ENCODE peak calls at places on chromosome 13, in five cellular contexts. One of them, this sample, is unnamed.
A peak's percentile ranks its signal among the peaks of the same experiment; 100 is the strongest.

GRCh38 chr13:55244991-55245644 is 1895.6 kb upstream of the PRR20A start:
- DNase-seq in neural progenitor cell: peak; percentile 70
- DNase-seq in brain microvascular endothelial cell: no peak
- DNase-seq in colonic mucosa: no peak
- DNase-seq in body of pancreas: peak; percentile 12
- DNase-seq in this sample: no peak

GRCh38 chr13:47794963-47795362 is 206.1 kb downstream of the SUCLA2 start:
- DNase-seq in body of pancreas: no peak
- DNase-seq in colonic mucosa: no peak
- DNase-seq in brain microvascular endothelial cell: peak; percentile 15
- DNase-seq in neural progenitor cell: no peak
- DNase-seq in this sample: no peak

GRCh38 chr13:75749407-75749806 is 113.3 kb downstream of the LMO7 start:
- DNase-seq in brain microvascular endothelial cell: peak; percentile 29
- DNase-seq in body of pancreas: no peak
- DNase-seq in neural progenitor cell: peak; percentile 33
- DNase-seq in colonic mucosa: no peak
- DNase-seq in this sample: no peak

GRCh38 chr13:83498486-83499190 is 383.6 kb downstream of the SLITRK1 start:
- DNase-seq in colonic mucosa: no peak
- DNase-seq in neural progenitor cell: no peak
- DNase-seq in body of pancreas: no peak
- DNase-seq in brain microvascular endothelial cell: peak; percentile 11
- DNase-seq in this sample: no peak

GRCh38 chr13:26599403-26599802 is 41.9 kb downstream of the WASF3 start:
- DNase-seq in neural progenitor cell: no peak
- DNase-seq in brain microvascular endothelial cell: no peak
- DNase-seq in body of pancreas: no peak
- DNase-seq in colonic mucosa: no peak
- DNase-seq in this sample: no peak

GRCh38 chr13:112250788-112251445 is 125.2 kb upstream of the SPACA7 start:
- DNase-seq in colonic mucosa: peak; percentile 9
- DNase-seq in body of pancreas: no peak
- DNase-seq in neural progenitor cell: no peak
- DNase-seq in brain microvascular endothelial cell: no peak
- DNase-seq in this sample: no peak

GRCh38 chr13:40060318-40061007 is 405.0 kb downstream of the COG6 start:
- DNase-seq in colonic mucosa: no peak
- DNase-seq in neural progenitor cell: no peak
- DNase-seq in brain microvascular endothelial cell: peak; percentile 79
- DNase-seq in body of pancreas: peak; percentile 98
- DNase-seq in this sample: peak; percentile 82

GRCh38 chr13:39209731-39210633 is 171.7 kb downstream of the NHLRC3 start:
- DNase-seq in brain microvascular endothelial cell: no peak
- DNase-seq in neural progenitor cell: no peak
- DNase-seq in body of pancreas: no peak
- DNase-seq in colonic mucosa: no peak
- DNase-seq in this sample: no peak

DNA sequence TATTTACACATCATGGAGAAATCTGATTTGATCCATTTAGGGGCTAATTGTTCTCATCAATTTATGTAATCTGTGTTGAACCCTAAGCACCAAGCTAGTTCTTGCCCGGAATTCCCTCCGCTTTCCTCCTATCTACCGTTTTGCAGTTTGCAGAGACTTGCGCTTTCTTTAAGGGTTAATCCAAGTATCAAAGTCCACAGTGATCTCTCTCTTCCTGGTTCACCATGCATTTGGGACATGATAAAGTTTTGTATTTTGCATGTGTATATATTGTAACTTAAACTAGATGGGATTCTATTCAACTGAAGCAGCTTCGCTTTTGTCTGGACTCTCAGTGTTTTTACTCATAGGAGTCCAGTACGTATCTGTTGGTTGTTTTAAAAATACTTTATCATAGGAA is 13.8 kb upstream of the KLF5 start:
- DNase-seq in neural progenitor cell: no peak
- DNase-seq in brain microvascular endothelial cell: no peak
- DNase-seq in body of pancreas: no peak
- DNase-seq in colonic mucosa: no peak
- DNase-seq in this sample: no peak
- H3K4me3 ChIP-seq in neural progenitor cell: no peak overlapping the region
- H3K4me3 ChIP-seq in brain microvascular endothelial cell: no peak overlapping the region
- H3K4me3 ChIP-seq in body of pancreas: no peak overlapping the region
- H3K4me3 ChIP-seq in colonic mucosa: no peak overlapping the region
- H3K4me3 ChIP-seq in this sample: no peak overlapping the region

GRCh38 chr13:97257228-97257755 is 35.2 kb downstream of the MBNL2 start:
- DNase-seq in body of pancreas: no peak
- DNase-seq in colonic mucosa: no peak
- DNase-seq in neural progenitor cell: no peak
- DNase-seq in brain microvascular endothelial cell: no peak
- DNase-seq in this sample: no peak

GRCh38 chr13:97255515-97255999 is 33.4 kb downstream of the MBNL2 start:
- DNase-seq in neural progenitor cell: no peak
- DNase-seq in brain microvascular endothelial cell: no peak
- DNase-seq in body of pancreas: no peak
- DNase-seq in colonic mucosa: no peak
- DNase-seq in this sample: no peak

GRCh38 chr13:97254809-97255208 is 32.7 kb downstream of the MBNL2 start:
- DNase-seq in neural progenitor cell: no peak
- DNase-seq in brain microvascular endothelial cell: no peak
- DNase-seq in colonic mucosa: no peak
- DNase-seq in body of pancreas: no peak
- DNase-seq in this sample: no peak

GRCh38 chr13:97257800-97258799 is 36.0 kb downstream of the MBNL2 start:
- DNase-seq in colonic mucosa: no peak
- DNase-seq in body of pancreas: peak; percentile 80
- DNase-seq in neural progenitor cell: peak; percentile 50
- DNase-seq in brain microvascular endothelial cell: peak; percentile 97
- DNase-seq in this sample: no peak

DNA sequence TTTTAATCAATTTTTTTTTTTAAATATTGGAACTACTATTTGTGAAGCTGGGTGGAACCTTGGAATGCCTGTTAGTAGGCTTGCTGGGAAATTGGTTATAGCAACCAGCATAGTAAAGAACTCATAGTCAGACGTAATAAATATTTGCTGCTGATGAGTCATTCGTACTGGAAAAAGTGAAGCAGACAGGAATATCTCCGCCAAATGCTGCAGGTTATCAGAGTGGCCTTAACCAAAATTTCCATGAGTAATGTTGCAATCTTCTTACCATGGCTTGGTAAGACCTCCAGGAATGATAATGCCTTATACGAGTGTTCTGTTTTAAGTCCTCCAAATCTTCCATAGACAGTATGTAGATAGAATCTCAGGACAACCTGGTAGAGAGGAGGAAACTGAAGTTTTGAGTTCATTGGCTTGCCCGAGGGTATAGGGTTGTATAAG is 34.2 kb downstream of the MBNL2 start:
- DNase-seq in body of pancreas: peak; percentile 35
- DNase-seq in neural progenitor cell: no peak
- DNase-seq in colonic mucosa: no peak
- DNase-seq in brain microvascular endothelial cell: peak; percentile 91
- DNase-seq in this sample: no peak
- H3K4me3 ChIP-seq in body of pancreas: no peak overlapping the region
- H3K4me3 ChIP-seq in neural progenitor cell: no peak overlapping the region
- H3K4me3 ChIP-seq in colonic mucosa: no peak overlapping the region
- H3K4me3 ChIP-seq in brain microvascular endothelial cell: no peak overlapping the region
- H3K4me3 ChIP-seq in this sample: no peak overlapping the region

DNA sequence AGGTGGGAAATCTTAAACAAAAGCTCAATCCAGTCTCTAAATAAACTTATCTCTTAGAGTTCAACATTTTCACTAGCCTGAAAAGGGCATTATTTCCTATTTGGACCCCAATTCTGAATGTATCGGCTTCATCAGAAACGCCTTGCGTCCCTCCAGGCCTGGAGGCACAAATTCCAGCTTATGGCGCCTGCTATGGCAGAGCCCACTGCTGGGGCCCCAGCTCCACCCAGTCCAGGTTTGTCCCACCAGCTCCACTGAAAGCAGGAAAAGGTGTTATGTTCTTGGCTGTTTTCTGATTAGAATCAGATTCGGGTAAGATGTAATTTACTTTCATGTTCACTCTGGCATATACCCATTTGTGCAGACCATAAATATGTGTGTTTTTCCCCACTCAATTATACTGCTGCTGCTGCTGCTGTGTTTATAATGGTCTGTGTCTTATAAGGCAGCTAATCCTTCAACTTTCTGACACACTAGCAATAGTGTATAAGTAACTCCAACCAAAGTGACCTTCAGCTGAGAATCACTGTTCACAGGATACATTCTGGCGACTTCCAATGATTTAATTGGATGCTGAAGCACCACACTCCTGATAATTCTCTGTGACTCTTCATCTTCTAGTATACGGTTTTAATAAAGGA is 6.4 kb downstream of the IRS2 start:
- DNase-seq in neural progenitor cell: no peak
- DNase-seq in body of pancreas: no peak
- DNase-seq in brain microvascular endothelial cell: no peak
- DNase-seq in colonic mucosa: no peak
- DNase-seq in this sample: no peak
- H3K4me3 ChIP-seq in neural progenitor cell: peak overlapping the region; percentile 30
- H3K4me3 ChIP-seq in body of pancreas: no peak overlapping the region
- H3K4me3 ChIP-seq in brain microvascular endothelial cell: peak overlapping the region; percentile 58
- H3K4me3 ChIP-seq in colonic mucosa: peak overlapping the region; percentile 26
- H3K4me3 ChIP-seq in this sample: no peak overlapping the region

DNA sequence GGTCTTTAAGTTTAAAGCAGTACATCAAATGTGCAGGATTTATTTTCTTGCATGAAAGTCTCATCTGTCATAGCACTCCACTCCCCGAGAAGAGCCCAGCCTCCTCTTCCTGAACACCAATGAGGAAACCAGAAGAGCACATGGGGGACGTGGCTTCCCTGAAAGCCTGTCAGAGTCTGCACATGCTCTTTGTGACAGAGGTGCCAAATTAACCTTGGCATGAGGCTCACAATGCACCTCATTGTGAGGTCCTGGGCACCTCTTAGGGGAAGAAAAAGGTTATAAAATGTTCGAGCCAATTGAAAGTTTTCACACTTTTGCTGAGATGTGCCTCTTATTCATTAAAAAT is 141.3 kb upstream of the RFC3 start:
- DNase-seq in brain microvascular endothelial cell: peak; percentile 36
- DNase-seq in neural progenitor cell: no peak
- DNase-seq in body of pancreas: peak; percentile 84
- DNase-seq in colonic mucosa: peak; percentile 70
- DNase-seq in this sample: peak; percentile 49
- H3K4me3 ChIP-seq in brain microvascular endothelial cell: peak overlapping the region; percentile 41
- H3K4me3 ChIP-seq in neural progenitor cell: no peak overlapping the region
- H3K4me3 ChIP-seq in body of pancreas: peak overlapping the region; percentile 27
- H3K4me3 ChIP-seq in colonic mucosa: peak overlapping the region; percentile 29
- H3K4me3 ChIP-seq in this sample: peak overlapping the region; percentile 38

DNA sequence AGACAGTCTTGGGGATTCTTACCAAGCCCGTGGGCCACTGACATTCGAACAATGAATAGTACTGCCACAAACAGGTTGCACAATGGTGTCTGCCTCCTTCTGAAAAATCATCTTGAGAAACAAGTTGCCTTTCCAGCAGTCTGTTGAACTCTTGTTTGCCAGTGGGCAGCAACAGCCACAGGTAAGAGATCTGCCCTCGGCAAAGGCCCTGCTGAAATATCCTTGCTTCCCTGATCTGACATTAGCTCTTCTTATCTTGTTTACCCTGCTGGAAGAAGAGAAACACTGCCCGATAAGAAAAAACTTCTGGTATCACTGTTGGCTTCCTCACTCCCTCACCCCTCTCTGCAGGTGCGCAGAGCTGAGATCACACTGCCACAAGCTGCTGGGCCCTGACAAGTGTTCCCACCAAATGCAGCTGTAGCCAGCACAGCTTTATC is 2.0 kb downstream of the DOCK9 start:
- DNase-seq in body of pancreas: no peak
- DNase-seq in neural progenitor cell: peak; percentile 59
- DNase-seq in brain microvascular endothelial cell: no peak
- DNase-seq in colonic mucosa: no peak
- DNase-seq in this sample: no peak
- H3K4me3 ChIP-seq in body of pancreas: no peak overlapping the region
- H3K4me3 ChIP-seq in neural progenitor cell: peak overlapping the region; percentile 2
- H3K4me3 ChIP-seq in brain microvascular endothelial cell: no peak overlapping the region
- H3K4me3 ChIP-seq in colonic mucosa: no peak overlapping the region
- H3K4me3 ChIP-seq in this sample: no peak overlapping the region

GRCh38 chr13:41460930-41461329 is 3.6 kb downstream of the RGCC start:
- DNase-seq in body of pancreas: no peak
- DNase-seq in colonic mucosa: no peak
- DNase-seq in brain microvascular endothelial cell: no peak
- DNase-seq in neural progenitor cell: no peak
- DNase-seq in this sample: no peak

GRCh38 chr13:41459754-41460111 is 2.4 kb downstream of the RGCC start:
- DNase-seq in body of pancreas: no peak
- DNase-seq in neural progenitor cell: no peak
- DNase-seq in brain microvascular endothelial cell: no peak
- DNase-seq in colonic mucosa: no peak
- DNase-seq in this sample: no peak

GRCh38 chr13:41458187-41458938 is 1.0 kb downstream of the RGCC start:
- DNase-seq in neural progenitor cell: peak; percentile 54
- DNase-seq in body of pancreas: peak; percentile 46
- DNase-seq in brain microvascular endothelial cell: no peak
- DNase-seq in colonic mucosa: peak; percentile 32
- DNase-seq in this sample: no peak

GRCh38 chr13:41457589-41458186 is 338 bp downstream of the RGCC start:
- DNase-seq in body of pancreas: peak; percentile 9
- DNase-seq in neural progenitor cell: no peak
- DNase-seq in colonic mucosa: peak; percentile 24
- DNase-seq in brain microvascular endothelial cell: no peak
- DNase-seq in this sample: no peak

DNA sequence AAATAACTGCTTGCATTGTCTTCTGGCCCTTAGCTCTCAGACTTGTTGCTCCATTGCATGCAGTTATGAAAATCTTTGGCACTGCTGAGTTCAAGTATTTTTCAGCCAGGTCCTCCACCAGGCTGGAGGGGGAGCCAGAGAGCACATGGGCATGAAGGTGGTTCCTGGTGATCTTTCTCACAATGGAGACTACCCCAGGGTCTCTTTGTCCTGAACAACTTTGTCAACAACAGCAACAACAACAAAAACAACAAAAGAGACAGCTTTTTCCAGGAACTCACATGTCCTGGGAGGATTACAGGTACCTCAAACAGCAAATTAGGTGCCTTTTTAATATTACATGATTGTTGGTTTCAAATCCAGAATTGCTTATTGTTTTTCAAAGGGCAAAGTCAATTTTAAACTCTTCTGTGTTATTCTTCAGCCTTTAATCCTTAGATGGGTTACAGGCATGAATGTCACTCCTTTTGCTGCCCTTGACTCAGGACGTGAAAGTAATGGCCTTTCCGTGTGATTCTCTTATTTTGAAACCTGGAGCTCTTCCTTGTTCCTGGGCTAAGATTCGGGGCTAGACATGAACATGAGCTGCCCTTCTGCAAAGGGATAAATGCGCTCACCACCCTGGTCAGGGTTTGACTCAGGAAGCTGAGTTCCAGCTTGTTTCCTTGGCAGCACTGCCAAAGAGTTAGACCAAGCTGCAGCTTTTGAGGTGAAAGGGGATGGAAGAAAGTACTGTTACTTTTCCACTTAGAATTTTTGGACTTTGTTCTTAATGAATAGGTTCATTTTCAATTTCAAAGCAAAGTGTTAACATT is 1.8 kb downstream of the RGCC start:
- DNase-seq in colonic mucosa: peak; percentile 57
- DNase-seq in brain microvascular endothelial cell: peak; percentile 51
- DNase-seq in body of pancreas: peak; percentile 53
- DNase-seq in neural progenitor cell: peak; percentile 22
- DNase-seq in this sample: no peak
- H3K4me3 ChIP-seq in colonic mucosa: peak overlapping the region; percentile 48
- H3K4me3 ChIP-seq in brain microvascular endothelial cell: peak overlapping the region; percentile 64
- H3K4me3 ChIP-seq in body of pancreas: no peak overlapping the region
- H3K4me3 ChIP-seq in neural progenitor cell: no peak overlapping the region
- H3K4me3 ChIP-seq in this sample: peak overlapping the region; percentile 56

This sample was measured in GM12864.